ENCODE peak calls at places on chromosomes 1 and 21, in nine cellular contexts. S is spleen, L is breast epithelium, O is H1, J is HCT116, P is Peyer's patch, G is ovary, C is tibial nerve, R is body of pancreas. T is an unnamed sample. For H3K4me1, the result is how much of the 10 kb centered on the place peaks cover.

GRCh38 chr21:17572431-17572830 is 40.3 kb downstream of the BTG3 start:
- DNase-seq in C (no peak), R (no peak), P (no peak), G (no peak), O (no peak), S (no peak), L (no peak), J (no peak), T (no peak)

GRCh38 chr1:221439008-221439733 is 302.7 kb downstream of the DUSP10 start:
- DNase-seq in J (peak), R (no peak), L (no peak), G (no peak), C (no peak), S (no peak), O (no peak), P (no peak), T (no peak)

GRCh38 chr1:93576346-93576745 is 105.3 kb downstream of the BCAR3 start:
- DNase-seq in R (no peak), C (no peak), L (peak), G (no peak), O (peak), J (no peak), P (no peak), S (no peak), T (peak)

GRCh38 chr1:79117376-79117775 is 110.8 kb upstream of the ADGRL4 start:
- DNase-seq in G (no peak), S (no peak), C (no peak), L (no peak), O (no peak), P (no peak), R (no peak), J (no peak), T (no peak)

GRCh38 chr1:233512538-233512937 is 101.4 kb upstream of the KCNK1 start:
- DNase-seq in G (no peak), R (no peak), O (no peak), P (no peak), C (no peak), S (no peak), J (no peak), L (no peak), T (peak)

GRCh38 chr1:180952657-180953013 is 39.9 kb downstream of the KIAA1614 start:
- DNase-seq in C (no peak), R (no peak), S (peak), G (no peak), P (no peak), J (no peak), O (no peak), L (no peak), T (no peak)

GRCh38 chr1:30764939-30765582 is 7.5 kb upstream of the LAPTM5 start:
- DNase-seq in O (no peak), R (no peak), J (no peak), G (no peak), P (no peak), L (no peak), S (no peak), C (no peak), T (no peak)

GRCh38 chr1:75937034-75937433 is 4.8 kb upstream of the ASB17 start:
- DNase-seq in L (no peak), G (no peak), C (no peak), S (no peak), R (no peak), P (no peak), O (no peak), J (no peak), T (no peak)

GRCh38 chr1:89754518-89754917 is 66.3 kb upstream of the LRRC8D start:
- DNase-seq in C (no peak), G (no peak), R (no peak), P (no peak), J (no peak), O (no peak), L (no peak), S (no peak), T (no peak)

GRCh38 chr21:42429856-42430255 is 26.2 kb downstream of the UBASH3A start:
- DNase-seq in J (no peak), G (no peak), C (no peak), R (no peak), S (no peak), L (no peak), O (no peak), P (no peak), T (no peak)

GRCh38 chr1:22379566-22379965 is 72.1 kb upstream of the ZBTB40 start:
- DNase-seq in R (no peak), P (no peak), L (no peak), C (no peak), S (no peak), O (no peak), J (no peak), G (no peak), T (no peak)

GRCh38 chr21:37427221-37427620 is 60.6 kb downstream of the DYRK1A start:
- DNase-seq in J (no peak), S (no peak), R (no peak), C (no peak), L (no peak), O (no peak), P (no peak), G (no peak), T (no peak)

GRCh38 chr1:169925505-169926482 is 32.1 kb upstream of the SCYL3 start:
- DNase-seq in R (no peak), P (no peak), O (no peak), G (no peak), J (no peak), C (no peak), S (no peak), L (no peak), T (no peak)

GRCh38 chr21:35911412-35912191 is 148.7 kb downstream of the SETD4 start:
- DNase-seq in G (no peak), L (no peak), J (no peak), C (no peak), R (no peak), O (no peak), P (no peak), S (no peak), T (no peak)

GRCh38 chr1:200037904-200038644 is 10.6 kb downstream of the NR5A2 start:
- DNase-seq in S (no peak), L (no peak), C (no peak), G (no peak), R (no peak), O (no peak), P (no peak), J (no peak), T (no peak)

GRCh38 chr1:185104083-185104482 is 52.7 kb downstream of the TRMT1L start:
- DNase-seq in P (no peak), R (peak), S (no peak), G (no peak), L (no peak), O (no peak), J (no peak), C (no peak), T (no peak)

GRCh38 chr1:99180343-99180808 is 83.9 kb upstream of the PLPPR4 start:
- DNase-seq in P (no peak), G (peak), R (peak), J (peak), S (no peak), C (peak), L (peak), O (peak), T (no peak)

GRCh38 chr1:194366705-194367104 is 1180.3 kb upstream of the B3GALT2 start:
- DNase-seq in J (no peak), G (no peak), C (no peak), L (no peak), S (no peak), R (no peak), P (no peak), O (no peak), T (no peak)

GRCh38 chr1:180863158-180863775 is 49.4 kb upstream of the KIAA1614 start:
- DNase-seq in J (peak), R (peak), S (no peak), P (no peak), L (no peak), G (no peak), O (no peak), C (no peak), T (no peak)

GRCh38 chr1:44406761-44407429 is 1.8 kb downstream of the RNF220 start:
- DNase-seq in G (no peak), S (peak), O (peak), R (no peak), J (no peak), P (peak), C (no peak), L (no peak), T (no peak)

GRCh38 chr1:89763649-89763986 is 57.2 kb upstream of the LRRC8D start:
- DNase-seq in J (no peak), S (no peak), O (no peak), L (no peak), C (no peak), P (no peak), R (no peak), G (no peak), T (no peak)

GRCh38 chr1:231629132-231629531 is 2.5 kb downstream of the DISC1 start:
- DNase-seq in O (no peak), C (no peak), P (no peak), S (no peak), G (peak), R (peak), J (no peak), L (no peak), T (no peak)

GRCh38 chr1:6245086-6245868 is 1.3 kb downstream of the HES3 start:
- DNase-seq in P (peak), O (peak), G (peak), C (peak), S (peak), R (peak), J (peak), L (no peak), T (no peak)

GRCh38 chr1:25993197-25993951 is 4.5 kb downstream of the PAFAH2 start:
- DNase-seq in R (no peak), O (no peak), P (no peak), J (no peak), L (no peak), G (no peak), S (no peak), C (no peak), T (no peak)

GRCh38 chr21:31873275-31873695 is 465 bp downstream of the HUNK start:
- DNase-seq in R (no peak), C (no peak), O (peak), G (no peak), S (peak), J (no peak), P (peak), L (no peak), T (no peak)

GRCh38 chr1:160256396-160257046 is 5.8 kb downstream of the DCAF8 start:
- DNase-seq in R (no peak), S (no peak), P (no peak), L (no peak), O (no peak), C (no peak), G (no peak), J (no peak), T (no peak)

GRCh38 chr1:155192346-155193274 is 15.1 kb downstream of the THBS3 start:
- DNase-seq in O (peak), C (no peak), S (no peak), J (no peak), G (no peak), R (peak), P (peak), L (peak), T (no peak)

DNA sequence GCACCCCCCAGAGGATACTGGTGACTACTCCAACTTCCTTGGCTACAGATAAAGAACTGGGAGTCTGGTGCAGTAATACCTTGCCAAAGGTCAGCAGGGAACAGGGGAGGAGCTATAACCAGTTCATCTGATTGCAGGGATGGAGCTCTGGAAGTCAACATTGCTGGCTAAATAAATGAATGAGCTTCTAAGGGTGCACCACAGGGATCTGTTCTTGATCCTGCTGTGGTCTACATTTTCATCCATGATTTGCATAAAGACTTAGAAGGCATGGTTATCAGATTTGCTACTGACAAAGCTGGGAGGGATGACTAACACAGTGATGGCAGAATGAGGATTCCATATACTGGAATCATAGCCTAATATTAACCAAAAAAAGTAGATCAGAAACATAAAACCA is 18.3 kb downstream of the PLEKHA6 start:
- DNase-seq in P (no peak), C (no peak), S (no peak), R (no peak), L (no peak), J (no peak), G (no peak), O (no peak), T (no peak)
- H3K4me1 ChIP-seq in P (under half), C (under half), S (under half), R (under half), L (under half), J (under half), G (under half), O (under half), T (under half)

GRCh38 chr1:15524283-15525042 is 448 bp upstream of the CASP9 start:
- DNase-seq in L (peak), C (peak), J (peak), R (peak), P (peak), S (peak), G (peak), O (peak), T (peak)
- TF ChIP-seq POLR2A in L (no peak), C (no peak), J (no peak), R (no peak), P (no peak), S (no peak), G (no peak), O (no peak), T (no peak)

DNA sequence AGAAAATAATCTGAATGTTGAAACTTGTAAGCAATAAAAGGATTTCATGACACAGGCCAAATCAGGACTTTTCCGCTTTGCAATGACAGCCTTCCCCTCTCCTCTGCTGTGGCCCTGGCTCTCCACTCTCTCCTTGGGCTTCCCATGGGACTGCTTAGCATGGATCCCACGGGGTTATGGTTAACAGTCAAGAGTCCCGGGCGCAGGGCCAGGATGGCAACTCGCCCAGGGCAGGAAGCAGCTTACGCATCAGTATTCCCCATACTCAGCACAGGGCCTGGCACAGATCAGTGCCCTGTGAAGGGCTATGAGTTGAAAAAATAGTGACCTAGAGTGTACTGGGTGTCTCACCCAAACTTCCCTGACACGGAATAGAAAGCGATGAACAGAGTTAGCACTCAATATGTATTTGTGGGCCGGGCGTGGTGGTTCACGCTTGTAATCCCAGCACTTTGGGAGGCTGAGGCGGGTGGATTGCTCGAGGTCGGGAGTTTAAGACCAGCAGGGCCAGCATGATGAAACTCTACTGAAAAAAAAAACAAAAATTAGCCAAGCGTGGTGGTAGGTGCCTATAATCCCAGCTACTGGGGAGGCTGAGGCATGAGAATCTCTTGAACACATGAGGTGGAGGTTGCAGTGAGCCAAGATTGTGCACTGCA is 29.1 kb upstream of the GRHL3 start:
- DNase-seq in O (no peak), L (peak), R (peak), G (no peak), P (peak), S (peak), J (no peak), C (peak), T (no peak)
- H3K4me1 ChIP-seq in O (under half), L (under half), R (under half), G (under half), P (under half), S (under half), J (under half), C (under half), T (under half)

GRCh38 chr1:42037586-42037985 is 115.6 kb upstream of the GUCA2B start:
- DNase-seq in C (no peak), J (no peak), O (no peak), P (no peak), S (no peak), R (no peak), G (no peak), L (no peak), T (no peak)

GRCh38 chr1:42035205-42035829 is 116.6 kb upstream of the HIVEP3 start:
- DNase-seq in S (no peak), R (peak), C (peak), J (peak), P (no peak), G (peak), O (peak), L (peak), T (no peak)

GRCh38 chr1:42038261-42038660 is 114.9 kb upstream of the GUCA2B start:
- DNase-seq in P (no peak), G (no peak), J (no peak), R (no peak), C (no peak), S (no peak), L (no peak), O (no peak), T (no peak)

GRCh38 chr1:42040159-42040558 is 113.1 kb upstream of the GUCA2B start:
- DNase-seq in O (no peak), J (no peak), L (no peak), R (peak), G (no peak), P (no peak), S (no peak), C (no peak), T (no peak)

DNA sequence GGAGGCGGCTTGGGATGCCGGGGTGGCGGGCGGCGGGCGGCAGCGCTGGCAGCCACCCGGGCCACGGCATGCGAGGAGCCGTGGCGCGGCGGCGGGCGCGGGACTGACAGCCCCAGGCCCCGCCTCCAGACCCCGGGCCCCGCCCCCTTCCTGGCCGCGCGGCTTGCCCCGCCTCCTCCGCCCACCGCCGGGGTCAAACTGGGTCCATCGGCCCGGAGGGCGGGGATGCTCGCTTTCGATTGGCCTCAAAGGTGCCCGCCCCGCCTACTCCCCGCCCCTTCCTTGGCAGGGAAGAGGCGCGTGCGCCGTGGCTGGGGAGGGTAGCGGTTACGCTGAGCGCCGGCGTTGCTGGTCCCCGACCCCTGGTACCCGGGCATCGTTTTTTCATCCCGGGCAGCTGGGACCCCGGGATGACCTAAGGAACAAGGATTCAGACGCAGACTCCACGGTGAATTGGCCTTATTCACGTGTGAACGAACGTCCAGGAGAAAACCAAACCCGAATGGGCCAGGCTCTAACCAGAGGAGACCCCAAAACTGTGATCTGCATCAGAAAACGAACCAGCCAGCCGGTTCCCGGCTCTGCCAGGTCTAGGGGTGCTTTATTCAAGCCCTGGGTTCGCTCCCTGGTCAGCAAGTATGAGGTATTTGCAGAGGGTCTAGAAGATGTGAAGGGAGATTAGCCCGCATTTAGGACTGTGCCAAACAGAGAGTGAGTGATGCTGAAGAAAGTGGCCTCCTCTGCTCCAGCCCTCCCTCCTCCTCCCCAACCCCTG is 117.2 kb upstream of the GUCA2B start:
- DNase-seq in R (peak), S (peak), P (peak), O (peak), C (peak), L (peak), G (peak), J (peak), T (peak)
- TF ChIP-seq POLR2A in R (peak), S (no peak), P (no peak), O (no peak), C (peak), L (no peak), G (no peak), J (peak), T (no peak)

T was measured in esophagus muscularis mucosa.